ENCODE peak calls at places on chromosomes 7 and 10, in four cellular contexts. M, N, B and K are unnamed samples.
A peak's percentile ranks its signal among the peaks of the same experiment; 100 is the strongest.

GRCh38 chr7:105649727-105650381 is 68.6 kb upstream of the EFCAB10 start:
- DNase-seq in M (peak; percentile 76), N (no peak), B (peak; percentile 84), K (no peak)

GRCh38 chr7:117279931-117280525 is 42.8 kb downstream of the WNT2 start:
- DNase-seq in M (no peak), N (no peak), B (peak; percentile 10), K (no peak)

GRCh38 chr7:44541028-44541869 is at the start of gene NPC1L1:
- DNase-seq in M (no peak), N (no peak), B (no peak), K (no peak)

GRCh38 chr10:96470108-96470743 is 43.5 kb downstream of the TLL2 start:
- DNase-seq in M (no peak), N (peak; percentile 71), B (peak; percentile 53), K (peak; percentile 47)

GRCh38 chr10:5293691-5294550 is 70.8 kb upstream of the UCN3 start:
- DNase-seq in M (no peak), N (peak; percentile 91), B (peak; percentile 62), K (peak; percentile 87)

GRCh38 chr10:48255722-48256121 is 18.8 kb downstream of the FRMPD2 start:
- DNase-seq in M (no peak), N (no peak), B (no peak), K (peak; percentile 2)

GRCh38 chr7:6260291-6261183 is 11.9 kb downstream of the CYTH3 start:
- DNase-seq in M (no peak), N (no peak), B (peak; percentile 65), K (no peak)

GRCh38 chr7:89503281-89503680 is 651.0 kb upstream of the STEAP1 start:
- DNase-seq in M (no peak), N (no peak), B (no peak), K (no peak)

GRCh38 chr10:5625992-5626777 is 40.2 kb downstream of the ASB13 start:
- DNase-seq in M (no peak), N (no peak), B (no peak), K (no peak)

GRCh38 chr7:116271161-116271979 is 61.0 kb downstream of the TES start:
- DNase-seq in M (peak; percentile 48), N (no peak), B (peak; percentile 65), K (no peak)

GRCh38 chr10:104256335-104257080 is 1.8 kb downstream of the GSTO1 start:
- DNase-seq in M (no peak), N (no peak), B (peak; percentile 34), K (peak; percentile 32)

GRCh38 chr7:123494193-123494796 is 40.1 kb downstream of the IQUB start:
- DNase-seq in M (no peak), N (peak; percentile 23), B (peak; percentile 51), K (peak; percentile 13)

GRCh38 chr7:150666412-150666811 is 19.1 kb upstream of the GIMAP2 start:
- DNase-seq in M (no peak), N (no peak), B (no peak), K (no peak)

GRCh38 chr7:48575516-48575915 is 348.8 kb upstream of the CDC14C start:
- DNase-seq in M (no peak), N (no peak), B (no peak), K (no peak)

GRCh38 chr7:46859963-46860475 is 721.9 kb downstream of the TNS3 start:
- DNase-seq in M (no peak), N (no peak), B (peak; percentile 92), K (no peak)

GRCh38 chr7:31979690-31980330 is 90.4 kb downstream of the PDE1C start:
- DNase-seq in M (no peak), N (no peak), B (no peak), K (no peak)

GRCh38 chr7:11191574-11192220 is 218.0 kb downstream of the PHF14 start:
- DNase-seq in M (no peak), N (peak; percentile 84), B (peak; percentile 2), K (no peak)

GRCh38 chr10:44334091-44334490 is 50.8 kb downstream of the CXCL12 start:
- DNase-seq in M (no peak), N (no peak), B (no peak), K (no peak)

GRCh38 chr7:90692396-90692795 is 96.3 kb downstream of the CDK14 start:
- DNase-seq in M (no peak), N (no peak), B (no peak), K (no peak)

GRCh38 chr7:5139998-5140397 is 50.0 kb upstream of the WIPI2 start:
- DNase-seq in M (no peak), N (peak; percentile 61), B (peak; percentile 41), K (peak; percentile 33)

GRCh38 chr10:93947055-93947454 is 46.7 kb upstream of the PLCE1 start:
- DNase-seq in M (no peak), N (peak; percentile 21), B (peak; percentile 6), K (no peak)

GRCh38 chr7:105032553-105033214 is 18.7 kb downstream of the KMT2E start:
- DNase-seq in M (no peak), N (no peak), B (no peak), K (no peak)

GRCh38 chr10:88546462-88546861 is 36.7 kb downstream of the RNLS start:
- DNase-seq in M (no peak), N (no peak), B (no peak), K (no peak)

GRCh38 chr10:75106242-75106641 is 5.2 kb upstream of the SAMD8 start:
- DNase-seq in M (no peak), N (no peak), B (peak; percentile 13), K (no peak)

GRCh38 chr7:87013136-87013840 is 46.2 kb downstream of the ELAPOR2 start:
- DNase-seq in M (no peak), N (no peak), B (no peak), K (no peak)

GRCh38 chr7:113856010-113856409 is 62.8 kb downstream of the PPP1R3A start:
- DNase-seq in M (no peak), N (no peak), B (no peak), K (no peak)

GRCh38 chr7:118642396-118642795 is 417.9 kb downstream of the ANKRD7 start:
- DNase-seq in M (no peak), N (no peak), B (no peak), K (peak; percentile 11)

GRCh38 chr10:7438196-7438986 is 27.6 kb upstream of the SFMBT2 start:
- DNase-seq in M (no peak), N (no peak), B (no peak), K (no peak)

GRCh38 chr10:29895436-29895835 is 163.9 kb downstream of the JCAD start:
- DNase-seq in M (no peak), N (peak; percentile 41), B (peak; percentile 84), K (no peak)

GRCh38 chr10:18542832-18543231 is 108.6 kb downstream of the NSUN6 start:
- DNase-seq in M (no peak), N (no peak), B (peak; percentile 31), K (no peak)

GRCh38 chr7:103094102-103094501 is 19.2 kb downstream of the ARMC10 start:
- DNase-seq in M (no peak), N (no peak), B (no peak), K (no peak)

GRCh38 chr10:111435871-111436270 is 359.0 kb downstream of the ADRA2A start:
- DNase-seq in M (no peak), N (no peak), B (peak; percentile 12), K (no peak)

GRCh38 chr7:156578978-156579430 is 61.6 kb upstream of the RNF32 start:
- DNase-seq in M (no peak), N (peak; percentile 27), B (no peak), K (no peak)

GRCh38 chr7:96417784-96418183 is 95.9 kb upstream of the SLC25A13 start:
- DNase-seq in M (no peak), N (no peak), B (no peak), K (no peak)

GRCh38 chr7:31747553-31747952 is 60.5 kb downstream of the PPP1R17 start:
- DNase-seq in M (peak; percentile 9), N (no peak), B (peak; percentile 36), K (no peak)

GRCh38 chr10:113103131-113103830 is 153.2 kb downstream of the TCF7L2 start:
- DNase-seq in M (no peak), N (no peak), B (peak; percentile 87), K (peak; percentile 54)

GRCh38 chr7:27191716-27192545 is 6.9 kb upstream of the HOXA11 start:
- DNase-seq in M (no peak), N (no peak), B (no peak), K (no peak)
- H3K4me3 ChIP-seq in M (no peak overlapping the region), N (no peak overlapping the region), B (peak overlapping the region; percentile 74), K (no peak overlapping the region)

GRCh38 chr10:15718495-15719061 is 1.1 kb downstream of the ITGA8 start:
- DNase-seq in M (no peak), N (no peak), B (no peak), K (no peak)
- H2AFZ ChIP-seq in M (no peak overlapping the region), N (peak overlapping the region; percentile 69), B (peak overlapping the region; percentile 55), K (no peak overlapping the region)

DNA sequence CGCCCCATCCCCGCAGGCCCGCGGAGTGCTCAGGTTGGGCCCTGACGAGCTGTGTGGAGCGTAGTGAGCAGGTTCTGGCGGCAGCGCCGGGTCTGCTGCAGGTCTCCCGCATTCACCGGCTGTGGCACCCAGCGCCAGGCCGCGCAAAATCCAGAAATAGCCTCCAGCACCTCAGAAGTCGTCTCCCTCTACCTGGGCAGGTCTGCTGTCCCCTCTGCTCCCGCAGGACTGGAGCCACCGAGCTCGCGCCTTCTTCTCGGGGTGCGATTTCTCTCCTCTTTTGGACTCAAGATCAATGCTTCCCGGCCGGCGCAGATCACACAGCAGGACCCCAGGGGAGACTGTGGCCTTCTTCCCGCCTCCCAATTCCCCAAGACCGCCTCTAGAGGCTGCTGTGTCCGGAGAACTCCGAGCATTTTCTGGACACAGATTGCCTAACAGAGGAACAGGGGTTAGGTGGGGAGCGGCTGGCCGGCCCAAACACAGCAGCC is 8.4 kb downstream of the TLX1 start:
- DNase-seq in M (no peak), N (peak; percentile 84), B (peak; percentile 57), K (no peak)
- H3K4me3 ChIP-seq in M (no peak overlapping the region), N (no peak overlapping the region), B (no peak overlapping the region), K (no peak overlapping the region)

DNA sequence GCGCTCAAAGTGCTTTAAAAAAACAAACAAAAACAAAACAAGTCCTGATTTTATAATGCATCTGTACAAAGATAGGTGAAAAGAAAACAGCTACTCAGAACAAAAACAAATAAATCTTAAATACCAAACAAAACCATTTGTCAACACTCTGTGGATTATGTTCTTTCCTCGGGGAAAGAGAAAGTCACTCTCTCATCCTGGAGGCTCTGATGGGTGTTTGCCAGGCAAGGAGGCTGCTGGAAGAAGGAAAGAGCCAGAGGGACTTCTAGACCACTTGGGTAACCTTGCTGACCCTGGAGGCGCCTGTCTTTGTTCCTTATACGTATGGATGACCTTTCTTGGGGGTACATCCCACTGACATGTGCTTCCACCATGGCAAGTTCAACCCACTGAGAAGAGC is 92.7 kb downstream of the ZRANB1 start:
- DNase-seq in M (no peak), N (no peak), B (peak; percentile 49), K (no peak)
- H2AFZ ChIP-seq in M (no peak overlapping the region), N (no peak overlapping the region), B (no peak overlapping the region), K (no peak overlapping the region)

DNA sequence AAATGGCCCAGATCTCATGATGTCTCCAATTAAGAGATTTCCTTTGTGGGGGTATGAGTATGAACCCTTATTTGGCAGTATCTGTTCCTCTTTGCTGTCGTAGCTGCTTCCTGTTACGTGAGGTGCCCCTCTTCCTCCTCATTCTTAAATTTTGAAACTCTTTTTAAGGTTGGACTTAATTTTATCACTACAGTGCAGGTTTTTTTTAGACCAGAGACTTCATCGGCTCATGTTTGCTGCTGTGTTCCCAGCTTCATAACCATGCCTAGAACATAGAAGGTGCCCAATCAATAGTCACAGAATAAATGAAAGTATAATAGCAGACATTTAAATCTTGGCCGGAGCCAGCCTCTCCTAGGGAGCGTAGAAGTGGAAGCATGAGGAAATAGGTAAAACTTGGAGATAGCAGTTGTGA is 2.4 kb downstream of the MIOS start:
- DNase-seq in M (no peak), N (no peak), B (no peak), K (no peak)
- H3K4me3 ChIP-seq in M (no peak overlapping the region), N (peak overlapping the region; percentile 56), B (no peak overlapping the region), K (no peak overlapping the region)